ENCODE peak calls at places on chromosomes 7 and 10, in seven cellular contexts. A is cardiac muscle cell, K is pancreas, H is lower lobe of right lung, J is Peyer's patch, I is GM23338, U is transverse colon. F is an unnamed sample.

GRCh38 chr7:45986355-45987298 is 65.6 kb upstream of the IGFBP3 start:
- DNase-seq in A (no peak), K (no peak), H (no peak), J (no peak), U (no peak), I (no peak), F (no peak)

GRCh38 chr7:87506243-87507180 is 31.0 kb upstream of the ABCB4 start:
- DNase-seq in H (no peak), A (no peak), U (no peak), K (no peak), J (no peak), I (no peak), F (no peak)

GRCh38 chr7:150362989-150363769 is 5.4 kb upstream of the REPIN1 start:
- DNase-seq in K (no peak), H (no peak), I (no peak), A (no peak), U (no peak), J (peak; percentile 22), F (no peak)

GRCh38 chr7:17185690-17186070 is 112.8 kb upstream of the AHR start:
- DNase-seq in J (no peak), K (no peak), U (no peak), A (no peak), I (no peak), H (no peak), F (no peak)

GRCh38 chr7:82335927-82336326 is 107.7 kb downstream of the CACNA2D1 start:
- DNase-seq in I (peak; percentile 24), J (no peak), A (peak; percentile 18), U (no peak), K (no peak), H (no peak), F (no peak)

GRCh38 chr10:110717830-110718595 is 73.9 kb downstream of the RBM20 start:
- DNase-seq in U (no peak), H (peak; percentile 79), K (no peak), A (peak; percentile 44), I (no peak), J (no peak), F (no peak)

GRCh38 chr7:127252736-127253288 is at the start of gene GRM8:
- DNase-seq in K (peak; percentile 29), H (peak; percentile 51), A (peak; percentile 87), I (peak; percentile 87), U (peak; percentile 47), J (peak; percentile 48), F (no peak)

GRCh38 chr10:27526242-27526641 is 22.1 kb downstream of the RAB18 start:
- DNase-seq in I (peak; percentile 12), K (no peak), A (no peak), J (no peak), H (no peak), U (no peak), F (no peak)

GRCh38 chr7:158957921-158958471 is 101.6 kb downstream of the DYNC2I1 start:
- DNase-seq in H (peak; percentile 88), J (peak; percentile 95), K (peak; percentile 87), I (peak; percentile 63), A (no peak), U (peak; percentile 95), F (no peak)

GRCh38 chr7:132430863-132431822 is 145.1 kb downstream of the PLXNA4 start:
- DNase-seq in I (no peak), J (peak; percentile 82), K (no peak), A (no peak), H (no peak), U (peak; percentile 72), F (no peak)

GRCh38 chr10:126867567-126868365 is 37.5 kb upstream of the DOCK1 start:
- DNase-seq in I (no peak), U (no peak), K (no peak), J (no peak), A (no peak), H (no peak), F (no peak)

GRCh38 chr7:41005381-41005901 is 697.4 kb downstream of the INHBA start:
- DNase-seq in H (no peak), A (no peak), I (no peak), K (no peak), J (no peak), U (no peak), F (peak; percentile 57)

GRCh38 chr10:71921319-71922027 is 42.7 kb upstream of the CHST3 start:
- DNase-seq in A (no peak), H (no peak), I (no peak), K (no peak), J (peak; percentile 56), U (peak; percentile 37), F (peak; percentile 36)

GRCh38 chr7:7672545-7673239 is 32.1 kb downstream of the UMAD1 start:
- DNase-seq in A (no peak), I (no peak), K (no peak), U (no peak), H (no peak), J (no peak), F (no peak)

GRCh38 chr10:121567569-121567968 is 30.7 kb downstream of the FGFR2 start:
- DNase-seq in A (no peak), I (no peak), J (no peak), H (no peak), U (peak; percentile 18), K (no peak), F (no peak)

GRCh38 chr10:48363617-48364355 is 57.3 kb downstream of the MAPK8 start:
- DNase-seq in K (no peak), I (peak; percentile 79), H (no peak), U (peak; percentile 11), A (peak; percentile 61), J (peak; percentile 48), F (peak; percentile 16)

GRCh38 chr10:63976538-63976937 is 455.3 kb downstream of the REEP3 start:
- DNase-seq in J (no peak), I (peak; percentile 82), U (peak; percentile 33), A (peak; percentile 74), K (peak; percentile 34), H (peak; percentile 53), F (no peak)

GRCh38 chr7:28530175-28531142 is 118.1 kb downstream of the CREB5 start:
- DNase-seq in I (peak; percentile 43), K (no peak), H (peak; percentile 48), U (no peak), A (peak; percentile 35), J (no peak), F (peak; percentile 24)

GRCh38 chr10:8852546-8852945 is 798.1 kb downstream of the GATA3 start:
- DNase-seq in I (peak; percentile 15), K (no peak), J (no peak), U (no peak), A (no peak), H (no peak), F (no peak)

GRCh38 chr10:14008648-14009072 is 322.1 kb downstream of the FRMD4A start:
- DNase-seq in J (no peak), H (no peak), A (no peak), I (no peak), U (no peak), K (no peak), F (no peak)
- H3K27ac ChIP-seq in J (peak overlapping the region; percentile 46), H (no peak overlapping the region), A (no peak overlapping the region), I (no peak overlapping the region), U (peak overlapping the region; percentile 5), K (no peak overlapping the region), F (peak overlapping the region; percentile 54)

GRCh38 chr7:55046582-55047347 is 27.9 kb downstream of the EGFR start:
- DNase-seq in J (peak; percentile 57), A (no peak), I (no peak), U (peak; percentile 64), H (no peak), K (no peak), F (no peak)

GRCh38 chr7:55048221-55048859 is 29.5 kb downstream of the EGFR start:
- DNase-seq in H (no peak), U (no peak), A (no peak), I (no peak), J (no peak), K (no peak), F (peak; percentile 67)

GRCh38 chr7:55043691-55044090 is 24.9 kb downstream of the EGFR start:
- DNase-seq in J (no peak), H (no peak), K (no peak), I (no peak), A (no peak), U (no peak), F (no peak)

GRCh38 chr7:55044791-55045190 is 26.0 kb downstream of the EGFR start:
- DNase-seq in K (no peak), H (no peak), J (no peak), U (no peak), I (no peak), A (no peak), F (peak; percentile 44)

GRCh38 chr7:55044318-55044717 is 25.5 kb downstream of the EGFR start:
- DNase-seq in U (no peak), J (no peak), I (no peak), K (no peak), A (no peak), H (no peak), F (no peak)
- H3K4me1 ChIP-seq in U (peaks cover 60% of the 10 kb centered on the region), J (peaks cover 7% of the 10 kb centered on the region), I (no peaks in the 10 kb centered on the region), K (peaks cover 21% of the 10 kb centered on the region), A (no peaks in the 10 kb centered on the region), H (peaks cover 39% of the 10 kb centered on the region), F (peaks cover 49% of the 10 kb centered on the region)

DNA sequence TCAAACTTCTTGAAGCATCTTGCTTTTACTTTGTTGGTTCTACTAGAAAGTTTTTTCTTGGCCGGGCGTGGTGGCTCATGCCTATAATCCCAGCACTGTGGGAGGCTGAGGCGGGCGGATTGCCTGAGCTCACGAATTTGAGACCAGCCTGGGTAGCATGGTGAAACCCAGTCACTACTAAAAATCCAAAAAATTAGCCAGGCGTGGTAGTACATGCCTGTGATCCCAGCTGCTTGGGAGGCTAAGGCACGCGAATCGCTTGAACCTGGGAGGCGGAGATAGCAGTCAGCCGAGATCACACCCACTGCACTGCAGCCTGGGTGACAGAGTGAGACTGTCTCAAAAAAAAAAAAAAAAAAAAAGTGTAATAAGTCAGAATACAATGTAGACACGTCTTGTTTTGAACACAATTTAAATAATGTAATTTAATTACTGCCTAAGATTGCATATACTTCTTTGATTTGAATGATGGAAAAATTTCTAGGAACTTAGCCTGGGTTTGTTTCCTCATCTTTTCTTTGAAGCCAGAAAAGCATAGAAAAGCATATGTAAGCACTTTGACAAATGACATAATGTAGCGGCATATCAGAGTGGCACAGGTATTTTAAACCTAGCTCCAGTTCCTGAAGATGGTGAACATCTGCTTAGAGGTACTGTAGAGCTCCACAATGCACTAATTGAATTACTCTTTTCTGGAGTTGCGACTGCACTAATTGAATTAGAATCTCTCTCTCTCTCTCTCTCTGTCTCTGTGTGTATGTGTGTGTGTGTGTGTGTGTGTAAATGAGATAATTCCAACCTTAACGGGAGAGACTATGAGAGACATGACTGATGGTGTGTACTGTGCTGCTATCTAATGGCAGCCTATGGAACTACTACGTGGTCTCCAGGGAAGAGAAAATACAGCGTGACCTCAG is 87.8 kb downstream of the BTRC start:
- DNase-seq in U (no peak), H (no peak), A (peak; percentile 78), K (no peak), J (no peak), I (peak; percentile 81), F (no peak)
- TF ChIP-seq CTCF in U (peak; percentile 39), H (peak; percentile 48), A (peak; percentile 79), K (no peak), J (peak; percentile 71), I (peak; percentile 73), F (peak; percentile 53)

GRCh38 chr7:90251304-90251635 is 6.3 kb downstream of the CFAP69 start:
- DNase-seq in J (no peak), U (no peak), A (no peak), I (no peak), K (no peak), H (no peak), F (no peak)
- H3K27ac ChIP-seq in J (no peak overlapping the region), U (no peak overlapping the region), A (no peak overlapping the region), I (no peak overlapping the region), K (no peak overlapping the region), H (peak overlapping the region; percentile 1), F (no peak overlapping the region)